ENCODE peak calls at places on chromosome 22, in eight cellular contexts. N, L, H, E, U, S, D and C are unnamed samples.

GRCh38 chr22:48237466-48237865 is 1475.0 kb downstream of the TBC1D22A start:
- DNase-seq in N (no peak), L (no peak), H (no peak), E (no peak), U (no peak), S (no peak), D (no peak), C (no peak)

GRCh38 chr22:43077121-43077877 is 11.9 kb downstream of the TTLL1 start:
- DNase-seq in N (no peak), L (no peak), H (no peak), E (peak; percentile 43), U (peak; percentile 54), S (no peak), D (no peak), C (no peak)

GRCh38 chr22:20117656-20118571 is 888 bp upstream of the TRMT2A start:
- DNase-seq in N (peak; percentile 61), L (peak; percentile 32), H (peak; percentile 63), E (peak; percentile 27), U (no peak), S (peak; percentile 59), D (peak; percentile 22), C (peak; percentile 61)

GRCh38 chr22:22856885-22857606 is 30.6 kb upstream of the IGLL5 start:
- DNase-seq in N (no peak), L (no peak), H (no peak), E (no peak), U (no peak), S (no peak), D (no peak), C (no peak)

GRCh38 chr22:25071720-25072119 is 119.2 kb downstream of the KIAA1671 start:
- DNase-seq in N (no peak), L (no peak), H (no peak), E (no peak), U (no peak), S (no peak), D (no peak), C (no peak)

GRCh38 chr22:49627217-49628181 is 200.2 kb downstream of the BRD1 start:
- DNase-seq in N (no peak), L (no peak), H (peak; percentile 39), E (no peak), U (no peak), S (no peak), D (no peak), C (peak; percentile 35)

GRCh38 chr22:47295982-47296381 is 533.5 kb downstream of the TBC1D22A start:
- DNase-seq in N (no peak), L (no peak), H (no peak), E (no peak), U (no peak), S (peak; percentile 4), D (no peak), C (no peak)

GRCh38 chr22:30036656-30037055 is 43.6 kb upstream of the HORMAD2 start:
- DNase-seq in N (peak; percentile 50), L (no peak), H (no peak), E (no peak), U (peak; percentile 23), S (no peak), D (no peak), C (no peak)

GRCh38 chr22:21682385-21683175 is 16.8 kb downstream of the PPIL2 start:
- DNase-seq in N (no peak), L (no peak), H (no peak), E (no peak), U (no peak), S (no peak), D (no peak), C (no peak)

GRCh38 chr22:24950272-24950902 is 2.1 kb upstream of the KIAA1671 start:
- DNase-seq in N (peak; percentile 33), L (peak; percentile 96), H (no peak), E (no peak), U (no peak), S (no peak), D (no peak), C (no peak)

GRCh38 chr22:20455709-20456063 is 18.1 kb upstream of the SCARF2 start:
- DNase-seq in N (no peak), L (no peak), H (no peak), E (no peak), U (no peak), S (no peak), D (no peak), C (no peak)

GRCh38 chr22:24247011-24247507 is 2.2 kb upstream of the GGT5 start:
- DNase-seq in N (no peak), L (no peak), H (no peak), E (no peak), U (no peak), S (no peak), D (no peak), C (no peak)

GRCh38 chr22:47176573-47177333 is 414.3 kb downstream of the TBC1D22A start:
- DNase-seq in N (no peak), L (no peak), H (peak; percentile 47), E (peak; percentile 3), U (peak; percentile 32), S (no peak), D (peak; percentile 7), C (peak; percentile 37)

GRCh38 chr22:47030881-47031627 is 268.6 kb downstream of the TBC1D22A start:
- DNase-seq in N (no peak), L (no peak), H (peak; percentile 43), E (no peak), U (no peak), S (no peak), D (peak; percentile 3), C (peak; percentile 38)

GRCh38 chr22:28514314-28514713 is 165.3 kb downstream of the TTC28 start:
- DNase-seq in N (peak; percentile 89), L (no peak), H (no peak), E (no peak), U (no peak), S (no peak), D (no peak), C (no peak)

GRCh38 chr22:45731041-45731797 is 59.6 kb downstream of the ATXN10 start:
- DNase-seq in N (no peak), L (peak; percentile 44), H (no peak), E (no peak), U (no peak), S (no peak), D (no peak), C (no peak)

GRCh38 chr22:45735273-45735672 is 63.6 kb downstream of the ATXN10 start:
- DNase-seq in N (no peak), L (no peak), H (no peak), E (no peak), U (no peak), S (no peak), D (no peak), C (no peak)

GRCh38 chr22:45726081-45726480 is 54.4 kb downstream of the ATXN10 start:
- DNase-seq in N (no peak), L (no peak), H (no peak), E (no peak), U (no peak), S (no peak), D (no peak), C (no peak)

DNA sequence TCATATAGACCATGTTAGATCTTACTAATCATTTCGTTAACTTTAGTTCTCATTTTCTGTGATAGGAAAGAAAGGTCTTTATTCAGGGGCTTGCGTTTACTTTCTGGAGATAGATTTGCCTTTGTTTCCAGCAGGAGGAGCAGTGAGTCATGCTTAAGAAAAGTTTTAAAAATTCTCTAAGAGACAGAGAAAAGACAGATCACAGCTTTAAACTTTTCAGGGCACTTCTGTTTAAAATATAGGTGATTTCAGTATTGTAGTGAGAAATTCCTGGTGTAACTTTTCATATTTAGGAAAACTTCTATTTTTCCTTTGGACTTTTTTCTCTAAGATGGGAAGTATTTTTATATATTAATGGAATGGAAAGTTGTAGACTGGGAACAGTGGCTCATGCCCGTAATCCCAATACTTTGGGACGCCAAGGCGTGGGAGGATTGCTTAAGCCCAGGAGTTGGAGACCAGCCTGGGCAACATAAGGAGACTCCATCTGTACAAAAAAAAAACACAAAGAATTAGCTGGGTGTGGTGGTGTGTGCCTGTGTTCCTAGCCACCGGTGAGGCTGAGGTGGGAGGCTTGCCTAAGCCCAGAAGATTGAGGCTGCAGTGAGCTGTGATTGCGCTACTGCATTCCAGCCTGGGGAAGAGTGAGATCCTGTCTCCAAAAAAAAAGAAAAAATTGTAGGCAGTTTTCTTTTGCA is 60.3 kb downstream of the ATXN10 start:
- DNase-seq in N (peak; percentile 13), L (peak; percentile 49), H (no peak), E (no peak), U (no peak), S (no peak), D (no peak), C (no peak)
- TF ChIP-seq CTCF in N (peak; percentile 54), L (peak; percentile 42), H (no peak), E (no peak), U (peak; percentile 20), S (no peak), D (peak; percentile 43), C (peak; percentile 22)

GRCh38 chr22:44181912-44182590 is 1.3 kb downstream of the PARVG start:
- DNase-seq in N (no peak), L (no peak), H (peak; percentile 34), E (no peak), U (no peak), S (no peak), D (no peak), C (no peak)
- H3K4me3 ChIP-seq in N (peak overlapping the region; percentile 35), L (no peak overlapping the region), H (peak overlapping the region; percentile 36), E (peak overlapping the region; percentile 32), U (peak overlapping the region; percentile 20), S (peak overlapping the region; percentile 79), D (no peak overlapping the region), C (peak overlapping the region; percentile 54)

DNA sequence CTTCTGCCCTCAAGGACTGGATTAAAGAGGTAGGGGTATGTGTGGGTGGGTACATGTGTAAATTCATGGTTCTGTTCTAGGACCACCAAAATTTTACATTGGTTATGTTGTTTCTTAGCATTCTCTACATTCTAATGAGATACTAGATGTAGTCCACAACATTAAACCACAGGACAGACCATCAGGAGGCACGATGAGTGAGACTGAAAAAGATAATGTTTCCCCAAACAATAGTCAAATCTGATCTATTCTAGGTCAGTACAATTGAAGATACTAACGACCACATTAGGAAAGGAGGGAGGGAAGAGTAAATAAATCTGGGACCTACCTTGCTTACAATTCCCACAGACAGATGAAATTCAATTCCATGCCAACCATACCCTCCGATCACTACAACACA is 42.2 kb downstream of the MRTFA start:
- DNase-seq in N (no peak), L (no peak), H (no peak), E (no peak), U (no peak), S (no peak), D (no peak), C (no peak)
- H3K4me1 ChIP-seq in N (peaks cover 13% of the 10 kb centered on the region), L (peaks cover 14% of the 10 kb centered on the region), H (peaks cover 42% of the 10 kb centered on the region), E (peaks cover 50% of the 10 kb centered on the region), U (no peaks in the 10 kb centered on the region), S (peaks cover 5% of the 10 kb centered on the region), D (peaks cover 11% of the 10 kb centered on the region), C (peaks cover 27% of the 10 kb centered on the region)

DNA sequence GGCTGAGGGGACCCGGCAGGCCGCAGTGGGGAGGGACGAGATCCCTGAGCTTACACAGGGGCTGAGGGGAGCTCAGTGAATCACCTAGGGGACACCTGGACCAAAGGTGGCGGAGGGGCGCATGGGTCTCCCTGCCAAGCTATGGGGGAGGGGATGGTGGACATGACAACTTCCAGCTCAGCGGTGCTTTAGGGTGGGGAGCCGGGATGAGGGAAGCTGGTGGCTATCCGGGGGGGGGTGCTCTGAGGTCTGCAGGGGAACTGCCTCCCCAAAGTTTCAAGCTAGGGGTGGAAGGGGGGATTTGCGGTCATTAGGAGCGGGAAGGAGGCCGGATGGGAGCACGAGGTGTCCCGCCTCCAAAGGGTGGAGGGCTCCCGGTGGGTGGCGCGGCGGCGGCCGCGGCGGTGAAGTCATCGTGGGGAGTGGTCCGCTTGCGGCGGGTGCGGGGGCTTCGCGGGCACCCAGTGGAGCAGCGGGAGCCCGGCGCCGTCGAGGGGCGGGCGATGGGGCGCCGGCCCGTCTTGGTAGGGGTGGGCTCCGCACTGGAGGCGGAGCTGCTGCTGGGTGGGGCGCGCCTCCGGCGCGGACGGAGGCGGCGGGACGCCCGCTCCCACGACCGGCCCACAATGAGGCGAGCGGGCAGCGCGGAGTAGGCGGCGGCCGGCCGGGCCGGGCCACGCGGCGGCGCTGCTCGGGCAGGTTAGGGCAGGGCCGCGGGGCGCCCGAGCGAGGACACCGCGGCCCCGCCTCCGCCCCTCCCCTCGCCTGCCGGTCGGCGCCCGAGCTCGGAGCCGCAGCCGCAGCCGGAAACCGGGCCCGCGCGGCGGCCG is at the start of gene MICALL1:
- DNase-seq in N (peak; percentile 61), L (peak; percentile 82), H (peak; percentile 83), E (peak; percentile 79), U (peak; percentile 82), S (peak; percentile 81), D (peak; percentile 84), C (peak; percentile 84)
- TF ChIP-seq CTCF in N (no peak), L (peak; percentile 46), H (peak; percentile 35), E (no peak), U (peak; percentile 18), S (no peak), D (no peak), C (peak; percentile 8)